ENCODE peak calls at places on chromosomes 6 and 20, in seven cellular contexts. Q, L, T, W, Y, J and F are unnamed samples. For H3K4me1, the result is how much of the 10 kb centered on the place peaks cover.

GRCh38 chr6:158831571-158831970 is 12.4 kb upstream of the EZR start:
- DNase-seq in Q (no peak), L (no peak), T (no peak), W (no peak), Y (no peak), J (no peak), F (no peak)

GRCh38 chr6:28802417-28803336 is 121.1 kb downstream of the TRIM27 start:
- DNase-seq in Q (no peak), L (no peak), T (no peak), W (peak), Y (no peak), J (no peak), F (no peak)

GRCh38 chr6:104003803-104004516 is 855.8 kb downstream of the HACE1 start:
- DNase-seq in Q (no peak), L (no peak), T (no peak), W (no peak), Y (no peak), J (no peak), F (no peak)

GRCh38 chr6:56902551-56903464 is 52.1 kb upstream of the BEND6 start:
- DNase-seq in Q (no peak), L (no peak), T (peak), W (peak), Y (no peak), J (peak), F (no peak)

GRCh38 chr6:156017838-156018237 is 562.2 kb upstream of the NOX3 start:
- DNase-seq in Q (no peak), L (no peak), T (no peak), W (peak), Y (no peak), J (no peak), F (no peak)

GRCh38 chr6:42268835-42269204 is 51.2 kb upstream of the MRPS10 start:
- DNase-seq in Q (no peak), L (no peak), T (no peak), W (no peak), Y (no peak), J (no peak), F (no peak)

GRCh38 chr20:1370548-1371110 is 22.2 kb downstream of the FKBP1A start:
- DNase-seq in Q (no peak), L (no peak), T (no peak), W (peak), Y (no peak), J (no peak), F (no peak)

GRCh38 chr6:163356324-163356723 is 58.2 kb upstream of the QKI start:
- DNase-seq in Q (peak), L (no peak), T (no peak), W (peak), Y (no peak), J (no peak), F (no peak)

GRCh38 chr6:26351544-26351953 is 13.4 kb upstream of the BTN3A2 start:
- DNase-seq in Q (no peak), L (no peak), T (no peak), W (peak), Y (no peak), J (no peak), F (no peak)

GRCh38 chr6:108947114-108947854 is 99.1 kb downstream of the ARMC2 start:
- DNase-seq in Q (no peak), L (no peak), T (peak), W (peak), Y (peak), J (no peak), F (no peak)

GRCh38 chr6:151847064-151847463 is 39.6 kb downstream of the ESR1 start:
- DNase-seq in Q (no peak), L (no peak), T (no peak), W (peak), Y (no peak), J (no peak), F (no peak)

GRCh38 chr6:40611912-40612311 is 24.7 kb upstream of the LRFN2 start:
- DNase-seq in Q (peak), L (no peak), T (no peak), W (no peak), Y (no peak), J (no peak), F (no peak)

GRCh38 chr6:70314240-70314639 is 11.4 kb upstream of the COL9A1 start:
- DNase-seq in Q (no peak), L (no peak), T (no peak), W (no peak), Y (no peak), J (peak), F (no peak)

GRCh38 chr6:75813476-75814250 is 64.6 kb downstream of the MYO6 start:
- DNase-seq in Q (no peak), L (no peak), T (no peak), W (no peak), Y (no peak), J (no peak), F (no peak)

GRCh38 chr6:20413826-20414225 is 12.1 kb downstream of the E2F3 start:
- DNase-seq in Q (no peak), L (no peak), T (no peak), W (no peak), Y (no peak), J (no peak), F (no peak)

GRCh38 chr20:24444531-24445190 is 24.8 kb upstream of the SYNDIG1 start:
- DNase-seq in Q (no peak), L (no peak), T (no peak), W (no peak), Y (no peak), J (no peak), F (no peak)

GRCh38 chr20:53635189-53635588 is 41.5 kb upstream of the ZNF217 start:
- DNase-seq in Q (no peak), L (no peak), T (no peak), W (no peak), Y (no peak), J (no peak), F (no peak)

GRCh38 chr6:137241481-137242011 is 22.4 kb upstream of the IFNGR1 start:
- DNase-seq in Q (no peak), L (no peak), T (no peak), W (peak), Y (no peak), J (no peak), F (no peak)

GRCh38 chr6:31180500-31180899 is 10.0 kb upstream of the POU5F1 start:
- DNase-seq in Q (peak), L (no peak), T (peak), W (no peak), Y (no peak), J (peak), F (peak)

GRCh38 chr6:51866001-51866400 is 221.4 kb downstream of the PKHD1 start:
- DNase-seq in Q (no peak), L (no peak), T (no peak), W (no peak), Y (no peak), J (no peak), F (no peak)

GRCh38 chr20:4717816-4718215 is 3.9 kb upstream of the PRND start:
- DNase-seq in Q (no peak), L (no peak), T (no peak), W (no peak), Y (no peak), J (no peak), F (no peak)

GRCh38 chr20:51494241-51495110 is 48.0 kb downstream of the NFATC2 start:
- DNase-seq in Q (no peak), L (no peak), T (no peak), W (no peak), Y (no peak), J (peak), F (no peak)

GRCh38 chr20:32971703-32972161 is 32.5 kb downstream of the SUN5 start:
- DNase-seq in Q (no peak), L (peak), T (no peak), W (no peak), Y (no peak), J (no peak), F (no peak)

GRCh38 chr6:137188855-137189254 is 15.4 kb upstream of the IL22RA2 start:
- DNase-seq in Q (no peak), L (no peak), T (no peak), W (no peak), Y (no peak), J (no peak), F (no peak)

GRCh38 chr6:90650041-90650948 is 63.4 kb upstream of the MAP3K7 start:
- DNase-seq in Q (no peak), L (no peak), T (no peak), W (no peak), Y (no peak), J (no peak), F (no peak)

GRCh38 chr20:48928832-48929725 is 7.6 kb downstream of the ARFGEF2 start:
- DNase-seq in Q (no peak), L (no peak), T (no peak), W (peak), Y (no peak), J (no peak), F (no peak)

GRCh38 chr6:138493413-138493812 is 5.9 kb downstream of the NHSL1 start:
- DNase-seq in Q (no peak), L (no peak), T (no peak), W (peak), Y (peak), J (no peak), F (peak)

GRCh38 chr6:70241031-70241430 is 61.9 kb downstream of the COL9A1 start:
- DNase-seq in Q (no peak), L (no peak), T (no peak), W (no peak), Y (no peak), J (no peak), F (no peak)

GRCh38 chr6:164098857-164099534 is 684.5 kb downstream of the QKI start:
- DNase-seq in Q (peak), L (no peak), T (no peak), W (no peak), Y (peak), J (no peak), F (no peak)

GRCh38 chr6:119040229-119040628 is 38.2 kb downstream of the FAM184A start:
- DNase-seq in Q (no peak), L (no peak), T (no peak), W (no peak), Y (no peak), J (no peak), F (no peak)

GRCh38 chr20:42492285-42492684 is 697.4 kb downstream of the PTPRT start:
- DNase-seq in Q (no peak), L (no peak), T (no peak), W (no peak), Y (no peak), J (no peak), F (no peak)

GRCh38 chr6:5461365-5461764 is 200.1 kb downstream of the FARS2 start:
- DNase-seq in Q (no peak), L (no peak), T (no peak), W (no peak), Y (no peak), J (no peak), F (no peak)

GRCh38 chr6:5453531-5453930 is 192.2 kb downstream of the FARS2 start:
- DNase-seq in Q (no peak), L (no peak), T (no peak), W (no peak), Y (peak), J (no peak), F (no peak)

GRCh38 chr6:5457983-5458683 is 196.8 kb downstream of the FARS2 start:
- DNase-seq in Q (peak), L (no peak), T (no peak), W (no peak), Y (peak), J (no peak), F (peak)

GRCh38 chr6:5459346-5459745 is 198.0 kb downstream of the FARS2 start:
- DNase-seq in Q (no peak), L (no peak), T (no peak), W (no peak), Y (no peak), J (no peak), F (peak)

GRCh38 chr6:5457036-5457435 is 195.7 kb downstream of the FARS2 start:
- DNase-seq in Q (peak), L (no peak), T (no peak), W (peak), Y (peak), J (no peak), F (no peak)
- TF ChIP-seq POLR2A in Q (no peak), L (no peak), T (no peak), W (no peak), Y (no peak), J (no peak), F (no peak)

GRCh38 chr20:60100780-60101179 is 142.6 kb downstream of the CDH26 start:
- DNase-seq in Q (no peak), L (no peak), T (no peak), W (no peak), Y (no peak), J (no peak), F (no peak)
- H3K4me1 ChIP-seq in Q (under half), L (under half), T (under half), W (under half), Y (under half), J (under half), F (under half)

DNA sequence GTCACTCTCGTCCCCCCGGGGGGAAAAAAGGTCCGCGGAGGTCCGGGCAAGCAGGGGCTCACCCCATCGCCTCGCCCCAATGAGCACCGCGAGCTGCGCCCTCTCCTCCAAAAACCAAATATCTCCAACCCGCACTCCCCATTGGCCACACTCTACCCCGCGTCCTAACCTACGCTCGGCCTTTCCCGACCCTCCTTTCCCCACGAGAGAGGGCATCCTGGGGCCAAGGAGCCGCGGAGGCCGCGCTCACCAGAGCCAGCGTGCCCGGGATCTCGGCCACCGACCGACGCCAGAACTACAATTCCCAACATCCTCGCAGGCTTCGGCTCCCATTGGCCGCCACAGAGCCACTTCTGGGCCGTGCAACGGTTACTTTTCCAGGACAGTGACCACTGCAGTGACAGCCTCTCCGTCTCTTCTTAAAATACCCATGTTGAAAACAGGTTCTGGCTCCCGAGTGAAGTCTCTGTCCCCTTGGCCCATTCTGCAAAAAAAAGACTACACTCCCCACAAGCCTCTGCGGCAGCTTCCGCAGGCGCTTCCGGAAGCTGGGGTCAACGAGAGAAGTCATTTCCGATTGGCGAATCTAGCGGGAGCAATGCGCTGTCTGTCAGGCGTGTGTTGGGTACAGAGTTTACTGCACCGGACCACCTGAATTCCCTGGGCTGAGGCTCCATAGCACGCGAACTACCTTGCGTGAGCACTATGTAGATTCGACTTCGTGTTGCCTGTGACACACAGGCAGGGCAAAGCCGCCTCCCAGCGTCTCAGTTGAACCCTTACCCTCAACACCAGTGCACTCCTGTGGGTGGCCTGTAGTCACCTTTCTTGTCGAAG is at the start of gene ZNF343:
- DNase-seq in Q (peak), L (peak), T (peak), W (peak), Y (peak), J (peak), F (peak)
- TF ChIP-seq CTCF in Q (no peak), L (no peak), T (no peak), W (no peak), Y (no peak), J (no peak), F (no peak)

GRCh38 chr20:62066983-62067433 is 1.3 kb upstream of the TAF4 start:
- DNase-seq in Q (no peak), L (peak), T (peak), W (no peak), Y (peak), J (no peak), F (peak)
- TF ChIP-seq POLR2A in Q (no peak), L (no peak), T (peak), W (no peak), Y (no peak), J (no peak), F (no peak)

DNA sequence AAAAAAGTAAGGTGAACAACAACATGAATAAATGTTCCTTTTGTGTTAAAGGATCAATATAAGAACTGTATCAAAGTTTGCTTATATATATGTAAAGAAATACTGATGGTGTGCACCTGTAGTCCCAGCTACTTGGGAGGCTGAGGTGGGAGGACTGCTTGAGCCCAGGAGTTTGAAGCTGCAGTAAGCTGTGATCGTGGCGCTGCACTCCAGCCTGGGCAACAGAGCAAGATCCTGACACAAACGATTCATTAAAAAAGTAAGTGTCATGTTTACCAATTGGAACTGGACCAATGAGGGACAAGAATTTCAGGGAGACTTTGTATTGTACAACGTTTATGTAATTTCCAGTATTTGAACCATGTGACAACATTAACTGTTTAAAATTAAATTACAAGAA is 5.0 kb upstream of the PHF20 start:
- DNase-seq in Q (no peak), L (no peak), T (no peak), W (no peak), Y (no peak), J (no peak), F (no peak)
- H3K4me1 ChIP-seq in Q (under half), L (under half), T (under half), W (under half), Y (under half), J (under half), F (under half)

DNA sequence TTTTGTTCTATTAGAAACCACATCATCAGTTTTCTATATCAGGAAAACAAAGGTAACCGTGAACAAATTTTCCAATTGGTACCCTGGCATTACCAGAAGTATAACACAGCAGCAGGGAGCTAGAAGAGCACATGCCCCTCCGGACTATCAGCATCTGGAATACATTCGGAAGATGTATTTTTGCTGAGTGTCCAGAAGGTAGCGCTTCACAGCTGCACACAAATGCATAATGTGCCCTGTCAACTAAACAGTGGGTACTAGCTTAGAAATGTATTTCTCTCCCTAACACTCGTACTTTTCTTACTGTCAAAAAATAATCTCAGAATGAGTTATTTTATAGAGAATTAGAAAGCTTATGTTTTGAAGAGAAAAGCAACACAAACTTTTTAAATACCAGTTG is 77.6 kb downstream of the HUS1B start:
- DNase-seq in Q (no peak), L (no peak), T (no peak), W (peak), Y (no peak), J (no peak), F (no peak)
- TF ChIP-seq CTCF in Q (no peak), L (no peak), T (no peak), W (peak), Y (no peak), J (no peak), F (no peak)

DNA sequence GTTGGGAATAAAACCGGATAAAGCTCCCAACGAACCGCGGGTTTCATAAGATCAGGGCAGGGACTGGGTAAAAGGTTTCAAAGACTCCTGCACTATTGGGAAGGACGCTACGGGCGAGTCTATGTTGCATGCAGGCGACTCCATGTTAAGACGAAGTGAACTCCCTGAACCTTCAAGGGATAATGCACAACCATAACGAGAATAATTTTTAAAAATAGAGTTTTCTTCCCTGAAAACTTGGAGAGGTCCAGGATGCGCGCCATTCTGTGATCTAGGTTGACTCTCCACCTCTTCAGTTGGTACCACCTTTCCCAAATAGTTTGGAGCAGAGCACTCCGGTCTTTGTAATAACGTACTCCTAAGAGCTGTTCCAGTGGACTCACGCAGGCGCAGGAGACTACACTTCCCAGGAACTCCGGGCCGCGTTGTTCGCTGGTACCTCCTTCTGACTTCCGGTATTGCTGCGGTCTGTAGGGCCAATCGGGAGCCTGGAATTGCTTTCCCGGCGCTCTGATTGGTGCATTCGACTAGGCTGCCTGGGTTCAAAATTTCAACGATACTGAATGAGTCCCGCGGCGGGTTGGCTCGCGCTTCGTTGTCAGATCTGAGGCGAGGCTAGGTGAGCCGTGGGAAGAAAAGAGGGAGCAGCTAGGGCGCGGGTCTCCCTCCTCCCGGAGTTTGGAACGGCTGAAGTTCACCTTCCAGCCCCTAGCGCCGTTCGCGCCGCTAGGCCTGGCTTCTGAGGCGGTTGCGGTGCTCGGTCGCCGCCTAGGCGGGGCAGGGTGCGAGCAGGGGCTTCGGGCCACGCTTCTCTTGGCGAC is at the start of gene TPX2:
- DNase-seq in Q (peak), L (peak), T (peak), W (peak), Y (peak), J (peak), F (peak)
- TF ChIP-seq POLR2A in Q (peak), L (peak), T (no peak), W (peak), Y (peak), J (peak), F (no peak)

GRCh38 chr6:167047554-167047953 is 48.4 kb downstream of the CEP43 start:
- DNase-seq in Q (peak), L (peak), T (no peak), W (no peak), Y (no peak), J (no peak), F (no peak)
- H3K4me1 ChIP-seq in Q (under half), L (under half), T (under half), W (under half), Y (under half), J (under half), F (under half)